ENCODE peak calls at places on chromosome 20, in six cellular contexts. L is T-cell; Y is endothelial cell; M is stimulated activated naive CD4-positive, alpha-beta T cell; U is RWPE1; X is A549. Q is an unnamed sample.

GRCh38 chr20:64232794-64233193 is 22.8 kb upstream of the PCMTD2 start:
- DNase-seq in L (no peak), Y (no peak), M (no peak), U (no peak), X (no peak), Q (no peak)

GRCh38 chr20:17909745-17910345 is 58.7 kb downstream of the SNX5 start:
- DNase-seq in L (no peak), Y (no peak), M (no peak), U (no peak), X (no peak), Q (no peak)

GRCh38 chr20:36856196-36856595 is 19.7 kb upstream of the TLDC2 start:
- DNase-seq in L (no peak), Y (no peak), M (no peak), U (peak; percentile 64), X (no peak), Q (no peak)

GRCh38 chr20:47508228-47508752 is 6.6 kb downstream of the NCOA3 start:
- DNase-seq in L (no peak), Y (no peak), M (no peak), U (no peak), X (no peak), Q (no peak)

GRCh38 chr20:44166008-44166407 is 21.0 kb downstream of the JPH2 start:
- DNase-seq in L (no peak), Y (no peak), M (no peak), U (peak; percentile 56), X (peak; percentile 57), Q (no peak)

GRCh38 chr20:15528386-15529111 is 1044.7 kb downstream of the KIF16B start:
- DNase-seq in L (no peak), Y (no peak), M (no peak), U (no peak), X (no peak), Q (no peak)

GRCh38 chr20:7193681-7194080 is 426.2 kb downstream of the BMP2 start:
- DNase-seq in L (no peak), Y (no peak), M (no peak), U (no peak), X (no peak), Q (no peak)

GRCh38 chr20:18657575-18657974 is 69.7 kb downstream of the DTD1 start:
- DNase-seq in L (no peak), Y (no peak), M (no peak), U (no peak), X (no peak), Q (no peak)

GRCh38 chr20:20248620-20249200 is 119.2 kb upstream of the INSM1 start:
- DNase-seq in L (no peak), Y (no peak), M (no peak), U (no peak), X (no peak), Q (no peak)

GRCh38 chr20:5486377-5487054 is 169.8 kb upstream of the PROKR2 start:
- DNase-seq in L (no peak), Y (no peak), M (no peak), U (no peak), X (no peak), Q (no peak)

GRCh38 chr20:35296101-35296554 is 3.9 kb upstream of the FAM83C start:
- DNase-seq in L (no peak), Y (no peak), M (no peak), U (no peak), X (no peak), Q (no peak)

Q was measured in naive thymus-derived CD8-positive, alpha-beta T cell.